ENCODE peak calls at places on chromosomes 12 and 14, in nine cellular contexts. M is neural progenitor cell, I is H9, C is fibroblast of lung, D is GM23338, B is K562, Q is endothelial cell of umbilical vein, A is HepG2, P is hepatocyte. N is an unnamed sample. For H4K20me1, the result is how much of the 10 kb centered on the place peaks cover.

GRCh38 chr14:89792489-89793366 is 161.8 kb downstream of the EFCAB11 start:
- DNase-seq in M (no peak), I (no peak), C (peak), D (no peak), B (no peak), Q (no peak), A (no peak), P (no peak), N (peak)

GRCh38 chr14:92492261-92492660 is 21.3 kb upstream of the RIN3 start:
- DNase-seq in M (no peak), I (no peak), C (no peak), D (no peak), B (no peak), Q (no peak), A (no peak), P (no peak), N (no peak)

GRCh38 chr14:91149462-91149861 is 35.6 kb downstream of the DGLUCY start:
- DNase-seq in M (no peak), I (no peak), C (peak), D (no peak), B (peak), Q (peak), A (peak), P (peak), N (peak)

GRCh38 chr12:84701041-84701440 is 211.6 kb downstream of the SLC6A15 start:
- DNase-seq in M (no peak), I (no peak), C (peak), D (no peak), B (no peak), Q (no peak), A (no peak), P (no peak), N (peak)

GRCh38 chr12:43740511-43741100 is 18.0 kb downstream of the PUS7L start:
- DNase-seq in M (no peak), I (no peak), C (peak), D (no peak), B (no peak), Q (no peak), A (no peak), P (no peak), N (peak)

GRCh38 chr12:38886064-38886463 is 19.3 kb downstream of the CPNE8 start:
- DNase-seq in M (no peak), I (no peak), C (peak), D (no peak), B (no peak), Q (no peak), A (peak), P (peak), N (peak)

GRCh38 chr12:69389836-69390235 is 30.3 kb downstream of the YEATS4 start:
- DNase-seq in M (no peak), I (no peak), C (peak), D (no peak), B (no peak), Q (peak), A (no peak), P (peak), N (peak)

GRCh38 chr12:3215410-3215975 is 138.3 kb downstream of the TSPAN9 start:
- DNase-seq in M (no peak), I (no peak), C (no peak), D (no peak), B (no peak), Q (no peak), A (no peak), P (no peak), N (no peak)

GRCh38 chr14:75825147-75825592 is 156.6 kb downstream of the TGFB3 start:
- DNase-seq in M (no peak), I (no peak), C (peak), D (no peak), B (no peak), Q (peak), A (peak), P (peak), N (no peak)

GRCh38 chr12:54208591-54208990 is 19.8 kb upstream of the SMUG1 start:
- DNase-seq in M (no peak), I (no peak), C (no peak), D (no peak), B (no peak), Q (no peak), A (no peak), P (no peak), N (no peak)

GRCh38 chr12:56220611-56221232 is 1.0 kb downstream of the RNF41 start:
- DNase-seq in M (no peak), I (no peak), C (peak), D (peak), B (no peak), Q (peak), A (no peak), P (no peak), N (peak)

GRCh38 chr12:6697584-6698351 is 2.8 kb downstream of the PIANP start:
- DNase-seq in M (peak), I (peak), C (peak), D (peak), B (peak), Q (peak), A (peak), P (peak), N (peak)

GRCh38 chr14:20848955-20849570 is 42.1 kb upstream of the RNASE3 start:
- DNase-seq in M (peak), I (no peak), C (no peak), D (no peak), B (no peak), Q (no peak), A (peak), P (no peak), N (no peak)

GRCh38 chr12:92158711-92159534 is 13.3 kb upstream of the BTG1 start:
- DNase-seq in M (no peak), I (no peak), C (no peak), D (no peak), B (no peak), Q (no peak), A (no peak), P (no peak), N (no peak)

GRCh38 chr12:102966200-102966941 is 8.9 kb downstream of the ASCL1 start:
- DNase-seq in M (peak), I (no peak), C (no peak), D (no peak), B (no peak), Q (no peak), A (no peak), P (no peak), N (no peak)

GRCh38 chr12:63929426-63929825 is 84.9 kb downstream of the SRGAP1 start:
- DNase-seq in M (no peak), I (no peak), C (no peak), D (no peak), B (no peak), Q (no peak), A (no peak), P (no peak), N (no peak)

GRCh38 chr12:749871-750270 is 2.5 kb upstream of the WNK1 start:
- DNase-seq in M (no peak), I (no peak), C (no peak), D (no peak), B (no peak), Q (no peak), A (no peak), P (no peak), N (no peak)

GRCh38 chr14:90523961-90524875 is 127.4 kb downstream of the CALM1 start:
- DNase-seq in M (no peak), I (no peak), C (no peak), D (no peak), B (no peak), Q (no peak), A (no peak), P (no peak), N (no peak)

GRCh38 chr14:74697543-74697942 is 15.3 kb downstream of the AREL1 start:
- DNase-seq in M (no peak), I (no peak), C (peak), D (no peak), B (no peak), Q (no peak), A (no peak), P (no peak), N (peak)

GRCh38 chr14:64440494-64440893 is 24.8 kb upstream of the AKAP5 start:
- DNase-seq in M (no peak), I (no peak), C (no peak), D (no peak), B (no peak), Q (no peak), A (no peak), P (no peak), N (no peak)

GRCh38 chr14:20631023-20631820 is 10.3 kb downstream of the OR6S1 start:
- DNase-seq in M (peak), I (peak), C (peak), D (peak), B (peak), Q (peak), A (peak), P (peak), N (no peak)

GRCh38 chr12:12704593-12705230 is 8.7 kb upstream of the GPR19 start:
- DNase-seq in M (peak), I (peak), C (peak), D (peak), B (peak), Q (peak), A (peak), P (peak), N (peak)

DNA sequence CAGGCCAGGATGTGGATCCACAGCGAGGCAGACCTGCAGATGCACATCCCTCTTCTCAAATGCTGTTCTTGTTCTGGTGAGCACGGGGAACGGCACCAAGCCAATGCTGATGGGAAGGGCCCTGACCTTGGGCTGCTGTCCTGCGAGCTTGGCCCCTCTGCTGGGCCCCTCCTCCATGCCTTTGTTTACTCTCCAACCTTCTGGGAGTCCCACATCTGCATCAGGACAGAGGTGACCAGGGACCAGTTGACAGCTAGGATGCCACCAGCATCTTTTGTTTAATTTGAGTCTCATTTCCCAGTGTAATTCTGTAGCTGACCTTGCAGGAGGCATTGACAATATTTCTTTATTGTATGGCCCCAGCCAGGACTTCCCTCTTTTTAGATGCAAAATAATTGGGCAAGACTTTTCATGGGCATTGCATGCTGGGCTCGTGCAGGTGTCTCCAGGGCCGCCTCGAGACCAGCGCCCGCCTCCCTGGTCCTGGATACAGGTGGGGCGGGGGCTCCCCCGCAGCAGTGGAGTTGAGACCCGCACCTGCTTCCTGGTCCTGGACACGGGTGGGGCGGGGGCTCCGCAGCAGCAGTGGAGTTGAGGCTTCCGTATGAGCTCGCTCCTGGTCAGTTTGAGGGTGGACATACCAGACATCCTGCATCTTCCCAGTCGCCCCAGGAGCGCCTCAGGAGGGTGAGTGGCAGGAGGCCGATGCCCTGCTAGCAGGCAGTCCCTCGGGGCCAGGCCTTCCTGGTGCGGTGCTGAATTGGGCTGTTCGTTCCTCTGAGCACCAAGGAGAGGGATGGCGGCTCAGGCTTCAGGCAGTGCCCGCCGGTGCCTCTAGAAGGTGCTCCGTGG is 11.4 kb downstream of the PACS2 start:
- DNase-seq in M (no peak), I (no peak), C (no peak), D (no peak), B (no peak), Q (no peak), A (no peak), P (no peak), N (no peak)
- H4K20me1 ChIP-seq in M (half or more), I (under half), C (under half), D (under half), B (under half), Q (under half), A (under half), P (half or more), N (half or more)

GRCh38 chr12:122886161-122886560 is 9.8 kb downstream of the VPS37B start:
- DNase-seq in M (no peak), I (no peak), C (no peak), D (no peak), B (no peak), Q (no peak), A (no peak), P (no peak), N (no peak)

GRCh38 chr12:122884860-122885259 is 11.1 kb downstream of the VPS37B start:
- DNase-seq in M (no peak), I (no peak), C (no peak), D (no peak), B (no peak), Q (no peak), A (no peak), P (no peak), N (no peak)

GRCh38 chr12:122887817-122888212 is 8.1 kb downstream of the VPS37B start:
- DNase-seq in M (no peak), I (no peak), C (no peak), D (no peak), B (no peak), Q (no peak), A (no peak), P (no peak), N (no peak)

GRCh38 chr12:122888232-122888752 is 7.6 kb downstream of the VPS37B start:
- DNase-seq in M (peak), I (peak), C (peak), D (peak), B (peak), Q (peak), A (peak), P (peak), N (peak)

GRCh38 chr12:122886851-122887816 is 8.8 kb downstream of the VPS37B start:
- DNase-seq in M (peak), I (no peak), C (peak), D (no peak), B (peak), Q (peak), A (no peak), P (peak), N (peak)
- H4K20me1 ChIP-seq in M (half or more), I (under half), C (under half), D (under half), B (half or more), Q (under half), A (under half), P (under half), N (half or more)

GRCh38 chr12:21647179-21647578 is 10.5 kb downstream of the LDHB start:
- DNase-seq in M (no peak), I (no peak), C (no peak), D (no peak), B (no peak), Q (no peak), A (no peak), P (no peak), N (no peak)
- H4K20me1 ChIP-seq in M (half or more), I (under half), C (under half), D (half or more), B (under half), Q (under half), A (under half), P (under half), N (under half)

DNA sequence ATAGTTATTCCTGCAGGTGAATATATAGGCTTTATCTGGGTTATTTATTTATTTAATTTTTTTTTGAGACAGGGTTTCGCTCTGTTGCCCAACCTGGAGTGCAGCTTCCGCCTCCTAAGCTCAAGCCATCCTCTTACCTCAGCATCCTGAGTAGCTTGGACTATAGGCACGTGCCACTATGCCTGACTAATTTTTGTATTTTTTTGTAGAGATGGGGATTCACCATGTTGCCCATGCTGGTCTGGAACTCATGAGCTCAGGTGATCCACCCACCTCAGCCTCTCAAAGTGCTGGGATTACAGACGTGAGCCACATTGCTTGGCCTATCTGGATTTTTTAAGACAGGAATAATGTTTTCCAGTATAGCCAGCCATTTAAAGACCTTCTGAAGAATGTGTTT is 2.0 kb downstream of the RAN start:
- DNase-seq in M (no peak), I (no peak), C (no peak), D (no peak), B (no peak), Q (no peak), A (no peak), P (no peak), N (no peak)
- H4K20me1 ChIP-seq in M (half or more), I (under half), C (under half), D (under half), B (under half), Q (under half), A (under half), P (under half), N (half or more)

GRCh38 chr12:104605685-104606084 is 148.9 kb downstream of the CHST11 start:
- DNase-seq in M (no peak), I (peak), C (peak), D (peak), B (no peak), Q (no peak), A (no peak), P (no peak), N (peak)
- H4K20me1 ChIP-seq in M (under half), I (under half), C (under half), D (under half), B (under half), Q (under half), A (under half), P (under half), N (under half)

GRCh38 chr12:110340706-110341105 is 59.7 kb downstream of the ATP2A2 start:
- DNase-seq in M (no peak), I (no peak), C (peak), D (no peak), B (no peak), Q (no peak), A (no peak), P (no peak), N (peak)

GRCh38 chr12:110339184-110339952 is 58.3 kb downstream of the ATP2A2 start:
- DNase-seq in M (no peak), I (no peak), C (no peak), D (no peak), B (no peak), Q (no peak), A (no peak), P (no peak), N (no peak)

GRCh38 chr12:110335481-110336045 is 54.5 kb downstream of the ATP2A2 start:
- DNase-seq in M (no peak), I (no peak), C (no peak), D (no peak), B (no peak), Q (no peak), A (no peak), P (no peak), N (no peak)

GRCh38 chr12:110337912-110338710 is 57.1 kb downstream of the ATP2A2 start:
- DNase-seq in M (no peak), I (no peak), C (no peak), D (no peak), B (peak), Q (no peak), A (peak), P (no peak), N (no peak)

DNA sequence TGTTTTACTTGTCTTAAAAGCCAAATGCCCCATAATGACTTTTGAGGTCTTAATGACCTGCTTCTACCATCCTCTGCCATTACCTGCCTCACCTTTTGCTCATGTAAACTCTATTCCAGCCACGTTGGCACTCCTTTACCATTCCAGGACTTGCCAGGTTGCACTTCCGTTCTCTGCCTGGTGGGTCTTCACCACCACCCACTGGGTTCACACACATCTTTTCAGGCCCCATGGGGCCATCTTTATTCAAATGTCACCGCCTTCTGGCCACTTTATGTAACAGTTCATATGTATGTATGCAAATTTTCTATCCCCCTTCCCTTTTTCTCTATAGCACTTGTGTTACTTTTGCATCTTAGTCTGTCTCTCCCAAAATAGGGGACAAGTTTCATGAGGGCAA is 57.7 kb downstream of the ATP2A2 start:
- DNase-seq in M (no peak), I (no peak), C (no peak), D (peak), B (peak), Q (peak), A (no peak), P (no peak), N (no peak)
- H4K20me1 ChIP-seq in M (under half), I (under half), C (under half), D (under half), B (under half), Q (under half), A (under half), P (under half), N (half or more)

DNA sequence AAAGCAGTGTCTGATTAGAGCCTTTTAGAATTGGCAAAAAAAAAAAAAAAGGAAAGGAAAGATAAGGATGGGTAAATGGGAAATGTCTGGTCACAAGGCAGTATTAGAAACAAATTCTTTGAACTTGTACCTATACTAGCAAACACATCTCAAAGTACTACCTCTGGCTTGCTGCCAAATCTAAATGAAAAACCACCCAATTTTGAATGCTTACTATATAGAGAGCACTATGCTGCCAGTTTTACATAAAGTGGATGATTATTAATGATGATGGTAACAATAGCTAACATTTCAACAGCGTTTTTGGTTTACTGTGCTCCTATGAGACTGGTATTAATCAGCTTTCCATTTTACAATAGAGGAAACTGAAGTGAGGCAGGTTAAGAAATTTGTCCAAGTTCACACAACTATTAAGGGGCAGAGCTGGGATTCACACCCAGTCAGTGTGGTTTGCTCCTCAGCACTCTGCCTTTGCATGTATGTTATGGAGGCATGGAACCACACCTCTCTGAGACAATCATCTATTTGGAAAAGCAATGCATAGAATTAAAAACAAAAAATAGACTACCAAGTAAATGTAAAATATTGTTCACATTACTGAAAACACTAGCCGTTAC is 34.2 kb downstream of the ATP2B1 start:
- DNase-seq in M (no peak), I (no peak), C (no peak), D (no peak), B (no peak), Q (no peak), A (no peak), P (no peak), N (no peak)
- H4K20me1 ChIP-seq in M (half or more), I (under half), C (under half), D (under half), B (under half), Q (under half), A (under half), P (under half), N (under half)

GRCh38 chr12:74541074-74541473 is 3.4 kb downstream of the ATXN7L3B start:
- DNase-seq in M (no peak), I (no peak), C (no peak), D (peak), B (no peak), Q (no peak), A (no peak), P (no peak), N (no peak)
- H4K20me1 ChIP-seq in M (under half), I (under half), C (under half), D (under half), B (under half), Q (under half), A (under half), P (under half), N (under half)

N was measured in astrocyte.